ENCODE peak calls at places on chromosomes 6 and 20, in seven cellular contexts. One of them, this sample, is unnamed.

GRCh38 chr6:35047265-35048011 is 93.7 kb downstream of the TCP11 start:
- DNase-seq in stimulated activated CD4-positive, alpha-beta T cell treated with anti-CD3 and anti-CD28 coated beads, Interleukin-1b, Interleukin-23, amount 100 ng/mL, for 24 hours: no peak
- DNase-seq in islet precursor cell: peak
- DNase-seq in D341Med: no peak
- DNase-seq in caudate nucleus: no peak
- DNase-seq in GM20000: no peak
- DNase-seq in amniotic stem cell: no peak
- DNase-seq in this sample: no peak

GRCh38 chr6:156102129-156102528 is 646.5 kb upstream of the NOX3 start:
- DNase-seq in GM20000: no peak
- DNase-seq in islet precursor cell: no peak
- DNase-seq in stimulated activated CD4-positive, alpha-beta T cell treated with anti-CD3 and anti-CD28 coated beads, Interleukin-1b, Interleukin-23, amount 100 ng/mL, for 24 hours: no peak
- DNase-seq in D341Med: peak
- DNase-seq in amniotic stem cell: no peak
- DNase-seq in caudate nucleus: no peak
- DNase-seq in this sample: peak

GRCh38 chr6:116008470-116009229 is 52.0 kb downstream of the FRK start:
- DNase-seq in D341Med: no peak
- DNase-seq in caudate nucleus: no peak
- DNase-seq in amniotic stem cell: peak
- DNase-seq in stimulated activated CD4-positive, alpha-beta T cell treated with anti-CD3 and anti-CD28 coated beads, Interleukin-1b, Interleukin-23, amount 100 ng/mL, for 24 hours: no peak
- DNase-seq in islet precursor cell: no peak
- DNase-seq in GM20000: no peak
- DNase-seq in this sample: peak

GRCh38 chr20:10318625-10319024 is 100.0 kb downstream of the SNAP25 start:
- DNase-seq in D341Med: no peak
- DNase-seq in islet precursor cell: no peak
- DNase-seq in amniotic stem cell: no peak
- DNase-seq in caudate nucleus: no peak
- DNase-seq in stimulated activated CD4-positive, alpha-beta T cell treated with anti-CD3 and anti-CD28 coated beads, Interleukin-1b, Interleukin-23, amount 100 ng/mL, for 24 hours: no peak
- DNase-seq in GM20000: no peak
- DNase-seq in this sample: no peak

GRCh38 chr20:16500197-16500596 is 73.1 kb downstream of the KIF16B start:
- DNase-seq in GM20000: no peak
- DNase-seq in D341Med: no peak
- DNase-seq in stimulated activated CD4-positive, alpha-beta T cell treated with anti-CD3 and anti-CD28 coated beads, Interleukin-1b, Interleukin-23, amount 100 ng/mL, for 24 hours: no peak
- DNase-seq in caudate nucleus: no peak
- DNase-seq in islet precursor cell: no peak
- DNase-seq in amniotic stem cell: no peak
- DNase-seq in this sample: no peak

GRCh38 chr20:6919792-6920468 is 152.4 kb downstream of the BMP2 start:
- DNase-seq in GM20000: no peak
- DNase-seq in caudate nucleus: no peak
- DNase-seq in amniotic stem cell: no peak
- DNase-seq in islet precursor cell: no peak
- DNase-seq in D341Med: no peak
- DNase-seq in stimulated activated CD4-positive, alpha-beta T cell treated with anti-CD3 and anti-CD28 coated beads, Interleukin-1b, Interleukin-23, amount 100 ng/mL, for 24 hours: no peak
- DNase-seq in this sample: no peak

GRCh38 chr6:147708170-147708569 is 199.7 kb downstream of the SAMD5 start:
- DNase-seq in caudate nucleus: no peak
- DNase-seq in islet precursor cell: no peak
- DNase-seq in amniotic stem cell: no peak
- DNase-seq in stimulated activated CD4-positive, alpha-beta T cell treated with anti-CD3 and anti-CD28 coated beads, Interleukin-1b, Interleukin-23, amount 100 ng/mL, for 24 hours: no peak
- DNase-seq in D341Med: no peak
- DNase-seq in GM20000: no peak
- DNase-seq in this sample: no peak

GRCh38 chr20:51624157-51624731 is 81.7 kb upstream of the NFATC2 start:
- DNase-seq in stimulated activated CD4-positive, alpha-beta T cell treated with anti-CD3 and anti-CD28 coated beads, Interleukin-1b, Interleukin-23, amount 100 ng/mL, for 24 hours: peak
- DNase-seq in caudate nucleus: peak
- DNase-seq in islet precursor cell: peak
- DNase-seq in amniotic stem cell: no peak
- DNase-seq in D341Med: peak
- DNase-seq in GM20000: peak
- DNase-seq in this sample: peak

This sample was measured in GM12865.